ENCODE peak calls at places on chromosomes 12 and 14, in five cellular contexts. E, V, S, U and M are unnamed samples.
A peak's percentile ranks its signal among the peaks of the same experiment; 100 is the strongest.

GRCh38 chr12:53014709-53015108 is 8.5 kb downstream of the EIF4B start:
- DNase-seq in E (no peak), V (no peak), S (no peak), U (no peak), M (no peak)

GRCh38 chr12:132413931-132414588 is 75.9 kb upstream of the FBRSL1 start:
- DNase-seq in E (no peak), V (no peak), S (no peak), U (no peak), M (no peak)

GRCh38 chr12:9961901-9962300 is 9.3 kb upstream of the CLEC12A start:
- DNase-seq in E (no peak), V (no peak), S (no peak), U (no peak), M (no peak)

GRCh38 chr12:39831587-39832315 is 212.1 kb upstream of the ABCD2 start:
- DNase-seq in E (peak; percentile 33), V (no peak), S (no peak), U (no peak), M (no peak)

GRCh38 chr14:70704960-70705359 is 63.2 kb downstream of the TTC9 start:
- DNase-seq in E (no peak), V (no peak), S (no peak), U (no peak), M (no peak)

GRCh38 chr14:94050231-94050880 is 24.2 kb downstream of the OTUB2 start:
- DNase-seq in E (no peak), V (peak; percentile 81), S (no peak), U (no peak), M (no peak)

GRCh38 chr14:88617479-88617878 is 54.6 kb downstream of the ZC3H14 start:
- DNase-seq in E (no peak), V (no peak), S (no peak), U (no peak), M (no peak)

GRCh38 chr12:5043589-5044419 is at the start of gene KCNA5:
- DNase-seq in E (no peak), V (peak; percentile 22), S (no peak), U (peak; percentile 7), M (no peak)

GRCh38 chr14:69861170-69861569 is 18.0 kb upstream of the SMOC1 start:
- DNase-seq in E (no peak), V (no peak), S (no peak), U (no peak), M (no peak)

GRCh38 chr14:50002926-50003212 is 110.0 kb downstream of the ARF6 start:
- DNase-seq in E (peak; percentile 65), V (no peak), S (no peak), U (no peak), M (no peak)

GRCh38 chr12:113232787-113233585 is 11.7 kb downstream of the TPCN1 start:
- DNase-seq in E (no peak), V (peak; percentile 52), S (no peak), U (peak; percentile 52), M (no peak)

GRCh38 chr14:104393898-104394605 is 185.5 kb upstream of the C14orf180 start:
- DNase-seq in E (no peak), V (peak; percentile 69), S (no peak), U (no peak), M (no peak)

GRCh38 chr12:101697930-101698781 is 716 bp downstream of the CHPT1 start:
- DNase-seq in E (peak; percentile 4), V (peak; percentile 64), S (no peak), U (peak; percentile 47), M (no peak)

GRCh38 chr12:24997970-24998582 is 49.2 kb upstream of the BCAT1 start:
- DNase-seq in E (peak; percentile 86), V (no peak), S (peak; percentile 21), U (no peak), M (peak; percentile 39)

GRCh38 chr14:24259282-24260025 is 3.5 kb downstream of the TGM1 start:
- DNase-seq in E (no peak), V (no peak), S (no peak), U (no peak), M (no peak)

GRCh38 chr14:50714452-50715073 is 46.5 kb upstream of the SAV1 start:
- DNase-seq in E (peak; percentile 41), V (no peak), S (no peak), U (no peak), M (peak; percentile 45)

GRCh38 chr12:6370994-6371754 is 4.2 kb downstream of the SCNN1A start:
- DNase-seq in E (peak; percentile 42), V (no peak), S (no peak), U (no peak), M (peak; percentile 81)

GRCh38 chr14:104820669-104821228 is 19.8 kb downstream of the ZBTB42 start:
- DNase-seq in E (peak; percentile 62), V (no peak), S (no peak), U (no peak), M (peak; percentile 60)

GRCh38 chr14:92560106-92560865 is 46.7 kb downstream of the RIN3 start:
- DNase-seq in E (no peak), V (no peak), S (no peak), U (no peak), M (no peak)

GRCh38 chr12:32106153-32106516 is 512 bp upstream of the BICD1 start:
- DNase-seq in E (no peak), V (no peak), S (no peak), U (no peak), M (no peak)

GRCh38 chr14:23421594-23421993 is 13.5 kb upstream of the MYH6 start:
- DNase-seq in E (no peak), V (no peak), S (no peak), U (no peak), M (no peak)

GRCh38 chr14:73784065-73784987 is 67.3 kb upstream of the PTGR2 start:
- DNase-seq in E (no peak), V (no peak), S (no peak), U (no peak), M (peak; percentile 63)

GRCh38 chr12:59452746-59453145 is 143.1 kb upstream of the SLC16A7 start:
- DNase-seq in E (no peak), V (no peak), S (peak; percentile 31), U (no peak), M (peak; percentile 68)

GRCh38 chr12:113334786-113335539 is at the start of gene SLC8B1:
- DNase-seq in E (peak; percentile 60), V (peak; percentile 90), S (no peak), U (peak; percentile 91), M (peak; percentile 48)

GRCh38 chr14:102046337-102047278 is 40.2 kb downstream of the HSP90AA1 start:
- DNase-seq in E (no peak), V (peak; percentile 84), S (no peak), U (peak; percentile 71), M (peak; percentile 20)

GRCh38 chr14:47149326-47149725 is 497.7 kb upstream of the RPL10L start:
- DNase-seq in E (peak; percentile 61), V (no peak), S (no peak), U (no peak), M (no peak)

GRCh38 chr14:31933716-31934115 is 143.4 kb upstream of the ARHGAP5 start:
- DNase-seq in E (no peak), V (no peak), S (no peak), U (no peak), M (peak; percentile 33)

GRCh38 chr14:74574706-74575105 is 37.3 kb downstream of the LTBP2 start:
- DNase-seq in E (no peak), V (no peak), S (no peak), U (no peak), M (no peak)

GRCh38 chr14:73472182-73473114 is 14.1 kb upstream of the NUMB start:
- DNase-seq in E (no peak), V (no peak), S (no peak), U (no peak), M (peak; percentile 73)

GRCh38 chr14:63174760-63175191 is 29.5 kb upstream of the RHOJ start:
- DNase-seq in E (peak; percentile 80), V (no peak), S (peak; percentile 54), U (peak; percentile 9), M (peak; percentile 75)

GRCh38 chr14:100474176-100474575 is 113.0 kb downstream of the BEGAIN start:
- DNase-seq in E (no peak), V (no peak), S (no peak), U (no peak), M (no peak)

GRCh38 chr14:61950340-61950739 is 188.1 kb downstream of the SNAPC1 start:
- DNase-seq in E (peak; percentile 37), V (no peak), S (no peak), U (no peak), M (no peak)

GRCh38 chr14:30607156-30607780 is 14.9 kb upstream of the SCFD1 start:
- DNase-seq in E (no peak), V (no peak), S (no peak), U (no peak), M (peak; percentile 25)

GRCh38 chr12:68403711-68404110 is 71.5 kb upstream of the MDM1 start:
- DNase-seq in E (no peak), V (no peak), S (no peak), U (no peak), M (no peak)

GRCh38 chr12:68402422-68402821 is 70.3 kb upstream of the MDM1 start:
- DNase-seq in E (no peak), V (no peak), S (no peak), U (no peak), M (no peak)

GRCh38 chr12:68405292-68405900 is 73.2 kb upstream of the MDM1 start:
- DNase-seq in E (no peak), V (no peak), S (no peak), U (no peak), M (no peak)

GRCh38 chr12:68403296-68403695 is 71.1 kb upstream of the MDM1 start:
- DNase-seq in E (no peak), V (no peak), S (no peak), U (no peak), M (no peak)

DNA sequence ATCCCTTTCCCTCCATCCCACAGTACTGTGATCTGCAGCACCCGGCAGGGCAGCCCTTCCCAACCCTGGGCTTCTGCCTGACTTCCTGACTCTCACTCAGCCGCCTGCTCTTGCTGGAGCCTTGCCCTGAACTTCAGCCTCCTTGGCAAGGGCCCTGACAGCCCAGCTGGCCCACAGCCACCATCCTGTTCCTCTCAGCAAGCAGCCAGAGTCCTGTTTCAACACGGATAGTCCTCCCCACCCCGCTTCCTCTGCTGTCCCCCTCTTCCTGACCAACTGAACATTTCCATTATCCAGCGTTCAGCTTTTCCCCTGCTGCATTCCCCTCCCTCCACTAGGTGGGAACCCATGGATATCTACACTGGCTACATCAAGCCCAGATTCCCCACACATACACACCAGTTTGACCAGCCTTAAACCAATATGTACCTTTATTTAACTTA is 74.0 kb upstream of the MDM1 start:
- DNase-seq in E (peak; percentile 34), V (peak; percentile 94), S (peak; percentile 34), U (peak; percentile 85), M (peak; percentile 42)
- TF ChIP-seq CTCF in E (peak; percentile 73), V (peak; percentile 64), S (peak; percentile 48), U (peak; percentile 19), M (peak; percentile 56)

GRCh38 chr12:95207407-95207806 is 9.9 kb downstream of the FGD6 start:
- DNase-seq in E (no peak), V (no peak), S (no peak), U (no peak), M (no peak)
- TF ChIP-seq CTCF in E (no peak), V (no peak), S (no peak), U (no peak), M (no peak)

GRCh38 chr12:115227137-115227615 is 543.2 kb upstream of the TBX3 start:
- DNase-seq in E (peak; percentile 68), V (peak; percentile 33), S (peak; percentile 67), U (no peak), M (peak; percentile 96)
- TF ChIP-seq CTCF in E (no peak), V (no peak), S (no peak), U (no peak), M (no peak)

DNA sequence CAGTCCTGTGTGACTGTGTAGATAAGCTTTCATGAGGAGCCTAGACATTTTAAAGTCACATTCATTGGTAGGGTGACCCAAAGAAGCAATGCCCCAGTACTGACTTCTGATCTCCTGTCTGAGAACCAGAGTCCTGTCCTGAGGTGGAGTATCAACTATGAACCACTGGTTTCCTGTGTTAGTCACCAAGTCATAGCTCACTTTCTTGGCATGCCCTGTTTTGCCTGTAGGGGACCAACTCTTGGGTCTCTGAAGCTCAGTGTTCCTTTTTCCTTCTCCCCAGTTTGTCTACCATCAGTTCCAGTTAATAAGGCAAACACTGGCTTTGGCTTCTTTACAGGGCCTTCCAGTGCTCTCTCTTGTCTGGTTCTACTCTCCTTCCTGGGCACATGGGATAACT is 97.4 kb downstream of the C12orf75 start:
- DNase-seq in E (peak; percentile 63), V (no peak), S (no peak), U (no peak), M (no peak)
- TF ChIP-seq CTCF in E (peak; percentile 66), V (no peak), S (peak; percentile 30), U (no peak), M (peak; percentile 58)